ENCODE peak calls at places on chromosome 18, in eight cellular contexts. T, M, F, J, H, I, C and D are unnamed samples.

GRCh38 chr18:62521588-62521987 is 1.2 kb upstream of the ZCCHC2 start:
- DNase-seq in T (no peak), M (no peak), F (no peak), J (no peak), H (no peak), I (no peak), C (no peak), D (no peak)

GRCh38 chr18:63992751-63993150 is 22.9 kb downstream of the SERPINB8 start:
- DNase-seq in T (no peak), M (no peak), F (no peak), J (no peak), H (no peak), I (no peak), C (no peak), D (no peak)

GRCh38 chr18:22831441-22831904 is 101.7 kb upstream of the RBBP8 start:
- DNase-seq in T (no peak), M (no peak), F (no peak), J (no peak), H (no peak), I (no peak), C (no peak), D (no peak)

GRCh38 chr18:55477537-55478300 is 110.3 kb downstream of the TCF4 start:
- DNase-seq in T (peak), M (no peak), F (peak), J (no peak), H (no peak), I (no peak), C (no peak), D (peak)

GRCh38 chr18:79818036-79818435 is 20.3 kb downstream of the KCNG2 start:
- DNase-seq in T (no peak), M (no peak), F (no peak), J (no peak), H (no peak), I (no peak), C (no peak), D (no peak)

GRCh38 chr18:49890041-49890440 is 76.7 kb upstream of the ACAA2 start:
- DNase-seq in T (no peak), M (no peak), F (no peak), J (peak), H (no peak), I (no peak), C (no peak), D (peak)

GRCh38 chr18:58970943-58971799 is 106.5 kb downstream of the ZNF532 start:
- DNase-seq in T (no peak), M (no peak), F (no peak), J (no peak), H (no peak), I (no peak), C (no peak), D (no peak)

GRCh38 chr18:61988100-61988499 is 95.3 kb upstream of the RNF152 start:
- DNase-seq in T (no peak), M (no peak), F (no peak), J (no peak), H (no peak), I (no peak), C (no peak), D (no peak)

GRCh38 chr18:74596959-74597661 is 560 bp upstream of the ZNF407 start:
- DNase-seq in T (peak), M (peak), F (no peak), J (peak), H (peak), I (peak), C (peak), D (peak)

GRCh38 chr18:79786781-79787526 is 10.8 kb upstream of the KCNG2 start:
- DNase-seq in T (no peak), M (peak), F (no peak), J (peak), H (no peak), I (no peak), C (no peak), D (no peak)

GRCh38 chr18:49650426-49650891 is 88.6 kb downstream of the LIPG start:
- DNase-seq in T (no peak), M (no peak), F (no peak), J (no peak), H (no peak), I (no peak), C (no peak), D (no peak)

GRCh38 chr18:59345556-59345955 is 13.5 kb downstream of the LMAN1 start:
- DNase-seq in T (no peak), M (no peak), F (no peak), J (no peak), H (no peak), I (no peak), C (no peak), D (no peak)

GRCh38 chr18:3652380-3653262 is 202.6 kb downstream of the TGIF1 start:
- DNase-seq in T (peak), M (peak), F (no peak), J (no peak), H (no peak), I (peak), C (no peak), D (no peak)

GRCh38 chr18:45449761-45450227 is 165.5 kb upstream of the SLC14A2 start:
- DNase-seq in T (peak), M (no peak), F (no peak), J (no peak), H (no peak), I (no peak), C (no peak), D (no peak)

GRCh38 chr18:25630682-25631081 is 278.7 kb upstream of the ZNF521 start:
- DNase-seq in T (no peak), M (no peak), F (no peak), J (no peak), H (no peak), I (no peak), C (no peak), D (no peak)